ENCODE peak calls at places on chromosome 10, in four cellular contexts. W, D, Z and V are unnamed samples.

GRCh38 chr10:44703241-44704155 is 207.6 kb upstream of the TMEM72 start:
- DNase-seq in W (peak), Z (peak), D (peak), V (no peak)

GRCh38 chr10:63206997-63207952 is 74.1 kb downstream of the NRBF2 start:
- DNase-seq in D (peak), Z (peak), W (peak), V (no peak)

GRCh38 chr10:32332299-32332750 is 14.6 kb downstream of the EPC1 start:
- DNase-seq in D (peak), Z (peak), W (no peak), V (no peak)

GRCh38 chr10:76278811-76279460 is 847.5 kb downstream of the LRMDA start:
- DNase-seq in Z (no peak), W (no peak), D (no peak), V (no peak)

GRCh38 chr10:42553064-42553407 is 85.3 kb downstream of the ZNF33B start:
- DNase-seq in W (no peak), Z (no peak), D (no peak), V (peak)

GRCh38 chr10:21174670-21175495 is 277.8 kb upstream of the NEBL start:
- DNase-seq in D (no peak), W (no peak), Z (no peak), V (no peak)

GRCh38 chr10:3790858-3791257 is 5.8 kb upstream of the KLF6 start:
- DNase-seq in Z (no peak), W (no peak), D (no peak), V (no peak)

GRCh38 chr10:117552156-117552620 is 9.6 kb downstream of the EMX2 start:
- DNase-seq in D (no peak), Z (no peak), W (no peak), V (no peak)

GRCh38 chr10:26725837-26726727 is 28.6 kb downstream of the PDSS1 start:
- DNase-seq in D (peak), Z (peak), W (peak), V (peak)

GRCh38 chr10:101021239-101021638 is 9.7 kb downstream of the PDZD7 start:
- DNase-seq in D (no peak), W (no peak), Z (no peak), V (no peak)
- H3K4me3 ChIP-seq in D (no peak), W (no peak), Z (no peak), V (no peak)

GRCh38 chr10:64316416-64316815 is 795.2 kb downstream of the REEP3 start:
- DNase-seq in D (no peak), Z (no peak), W (no peak), V (no peak)
- TF ChIP-seq CTCF in D (no peak), Z (no peak), W (no peak), V (no peak)

GRCh38 chr10:84074521-84074920 is 64.8 kb upstream of the GHITM start:
- DNase-seq in D (no peak), W (no peak), Z (no peak), V (no peak)

GRCh38 chr10:84076540-84077195 is 62.6 kb upstream of the GHITM start:
- DNase-seq in W (no peak), D (peak), Z (no peak), V (no peak)

GRCh38 chr10:84077728-84078127 is 61.6 kb upstream of the GHITM start:
- DNase-seq in W (no peak), D (no peak), Z (no peak), V (no peak)

GRCh38 chr10:84075226-84076046 is 63.9 kb upstream of the GHITM start:
- DNase-seq in W (no peak), Z (no peak), D (no peak), V (no peak)

GRCh38 chr10:84076047-84076388 is 63.3 kb upstream of the GHITM start:
- DNase-seq in D (peak), W (no peak), Z (peak), V (no peak)
- H3K4me3 ChIP-seq in D (no peak), W (no peak), Z (no peak), V (no peak)

DNA sequence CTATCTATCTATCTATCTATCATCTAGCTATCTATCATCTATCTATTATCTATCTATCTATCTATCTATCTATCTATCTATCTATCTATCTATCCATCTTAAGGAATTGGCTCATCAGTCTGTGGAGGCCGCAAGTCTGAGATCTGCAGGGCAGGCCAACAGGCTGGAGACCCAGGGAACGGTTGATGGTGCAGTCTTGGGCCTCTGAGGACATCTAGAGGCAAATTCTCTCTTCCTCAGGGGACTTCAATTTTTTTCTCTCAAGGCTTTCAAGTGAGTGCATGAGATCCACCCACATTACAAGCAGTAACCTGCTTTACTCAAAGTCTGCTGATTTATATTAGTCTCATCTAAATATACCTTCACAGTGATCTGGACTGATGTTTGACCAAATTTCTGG is 197.0 kb downstream of the GLRX3 start:
- DNase-seq in D (no peak), Z (no peak), W (no peak), V (no peak)
- TF ChIP-seq CTCF in D (no peak), Z (no peak), W (no peak), V (no peak)

DNA sequence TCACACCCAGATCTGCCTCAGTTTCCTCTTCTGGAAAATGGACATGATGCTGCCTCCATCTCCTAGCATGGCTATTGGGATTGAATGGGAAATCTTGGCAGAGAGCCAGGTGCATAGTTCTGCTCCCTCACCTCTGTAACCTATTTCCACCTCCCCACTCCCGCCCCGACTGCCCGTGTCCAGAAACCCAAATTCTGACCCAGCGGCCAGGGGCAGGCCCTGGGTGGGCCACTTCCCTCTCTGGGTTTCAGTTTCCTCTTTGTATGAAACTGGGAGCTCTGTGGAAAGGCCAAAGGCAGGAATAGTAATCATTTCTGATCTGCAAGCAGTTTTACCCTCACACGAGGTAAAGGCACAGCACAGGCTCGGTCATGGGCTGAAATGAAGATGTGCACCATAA is 74.1 kb upstream of the DUSP5 start:
- DNase-seq in D (no peak), Z (no peak), W (no peak), V (peak)
- H3K4me3 ChIP-seq in D (no peak), Z (no peak), W (no peak), V (no peak)

GRCh38 chr10:79065853-79066252 is 2.9 kb upstream of the ZMIZ1 start:
- DNase-seq in Z (no peak), W (no peak), D (no peak), V (no peak)

GRCh38 chr10:79067241-79068202 is 1.2 kb upstream of the ZMIZ1 start:
- DNase-seq in D (peak), W (peak), Z (peak), V (peak)

GRCh38 chr10:79065091-79065551 is 3.6 kb upstream of the ZMIZ1 start:
- DNase-seq in D (no peak), Z (no peak), W (no peak), V (no peak)

GRCh38 chr10:79068203-79068561 is 584 bp upstream of the ZMIZ1 start:
- DNase-seq in Z (no peak), D (no peak), W (peak), V (no peak)

GRCh38 chr10:79066460-79067240 is 2.1 kb upstream of the ZMIZ1 start:
- DNase-seq in Z (peak), D (peak), W (peak), V (no peak)
- TF ChIP-seq CTCF in Z (peak), D (peak), W (no peak), V (peak)

DNA sequence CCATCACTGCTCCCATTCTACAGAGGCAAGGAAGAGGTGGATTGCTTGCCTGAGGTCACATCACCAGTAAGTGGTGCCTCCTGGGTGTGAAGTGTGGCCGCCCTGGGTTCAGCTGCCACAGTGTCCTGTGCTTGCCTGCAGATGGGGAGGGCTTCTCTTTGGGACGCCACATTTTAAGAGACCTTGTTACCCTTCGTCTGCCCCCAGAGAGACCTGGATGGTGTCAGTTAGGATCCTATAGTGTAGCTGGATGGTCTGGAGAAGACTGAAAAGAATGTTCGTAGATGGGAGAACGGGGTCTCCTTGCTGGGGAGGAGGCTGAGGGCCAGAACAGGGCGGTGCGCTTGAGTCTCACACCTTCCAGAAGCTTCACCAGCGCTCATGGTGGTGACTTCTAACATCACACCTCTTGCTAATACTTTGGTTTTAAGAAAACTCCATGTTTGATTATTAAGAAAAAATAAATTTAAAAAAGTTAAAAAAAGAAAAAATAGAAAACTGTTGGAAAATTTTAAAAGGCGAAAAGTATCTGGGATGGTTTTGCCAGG is 2.3 kb downstream of the DOCK1 start:
- DNase-seq in D (no peak), Z (no peak), W (no peak), V (no peak)
- H3K4me3 ChIP-seq in D (no peak), Z (no peak), W (no peak), V (no peak)

GRCh38 chr10:24950439-24950838 is 2.0 kb downstream of the PRTFDC1 start:
- DNase-seq in W (no peak), Z (no peak), D (no peak), V (no peak)

GRCh38 chr10:24953350-24954074 is 1.1 kb upstream of the PRTFDC1 start:
- DNase-seq in W (no peak), Z (peak), D (peak), V (no peak)

GRCh38 chr10:24951201-24952145 is 933 bp downstream of the PRTFDC1 start:
- DNase-seq in Z (peak), D (no peak), W (peak), V (no peak)

GRCh38 chr10:24952146-24952700 is at the start of gene PRTFDC1:
- DNase-seq in W (peak), Z (peak), D (no peak), V (peak)

GRCh38 chr10:24952701-24953349 is 419 bp upstream of the PRTFDC1 start:
- DNase-seq in Z (peak), D (peak), W (peak), V (peak)
- TF ChIP-seq CTCF in Z (no peak), D (peak), W (peak), V (peak)

GRCh38 chr10:124699471-124700292 is 44.5 kb downstream of the FAM53B start:
- DNase-seq in W (no peak), Z (no peak), D (no peak), V (peak)
- H3K4me3 ChIP-seq in W (no peak), Z (no peak), D (no peak), V (no peak)